ENCODE peak calls at places on chromosomes 12 and 14, in eight cellular contexts. X, Z, G, C, L, B, K and Y are unnamed samples.

GRCh38 chr14:59251811-59252771 is 63.6 kb downstream of the DAAM1 start:
- DNase-seq in L (peak), K (peak), X (no peak), G (no peak), C (no peak), B (no peak), Z (no peak), Y (no peak)

GRCh38 chr12:75765170-75766059 is 254.0 kb upstream of the KRR1 start:
- DNase-seq in G (no peak), Z (no peak), C (no peak), L (no peak), X (no peak), B (no peak), K (no peak), Y (no peak)

GRCh38 chr14:95352481-95352880 is 32.8 kb upstream of the CLMN start:
- DNase-seq in L (no peak), Z (no peak), G (no peak), B (no peak), X (no peak), K (no peak), C (no peak), Y (no peak)

GRCh38 chr12:65826513-65827171 is 2.4 kb downstream of the HMGA2 start:
- DNase-seq in X (no peak), K (no peak), L (peak), B (no peak), Z (peak), G (no peak), C (peak), Y (peak)

GRCh38 chr12:26119391-26119981 is 5.4 kb downstream of the BHLHE41 start:
- DNase-seq in L (peak), C (no peak), K (peak), B (peak), Z (peak), G (no peak), X (no peak), Y (peak)

GRCh38 chr12:123058471-123058870 is 78.0 kb downstream of the ARL6IP4 start:
- DNase-seq in G (no peak), X (no peak), C (no peak), Z (no peak), K (no peak), B (no peak), L (no peak), Y (no peak)

GRCh38 chr14:75752086-75752485 is 91.0 kb downstream of the TTLL5 start:
- DNase-seq in G (no peak), B (no peak), C (no peak), L (no peak), X (no peak), Z (no peak), K (no peak), Y (no peak)

GRCh38 chr12:32334384-32334783 is 65.0 kb upstream of the FGD4 start:
- DNase-seq in X (no peak), B (no peak), C (no peak), K (no peak), G (no peak), Z (no peak), L (no peak), Y (no peak)

GRCh38 chr12:56007892-56008471 is 10.9 kb downstream of the SUOX start:
- DNase-seq in B (no peak), Z (no peak), L (no peak), C (no peak), X (no peak), K (peak), G (no peak), Y (peak)

GRCh38 chr14:24095196-24096068 is 1.3 kb downstream of the PCK2 start:
- DNase-seq in G (no peak), C (peak), B (peak), K (peak), L (peak), X (peak), Z (no peak), Y (no peak)

GRCh38 chr14:79465651-79466050 is 745.7 kb downstream of the DIO2 start:
- DNase-seq in C (no peak), K (no peak), L (no peak), B (no peak), X (no peak), Z (no peak), G (no peak), Y (no peak)

GRCh38 chr12:78210894-78211302 is 380.2 kb downstream of the NAV3 start:
- DNase-seq in L (peak), G (no peak), X (no peak), B (no peak), K (no peak), C (no peak), Z (peak), Y (peak)

GRCh38 chr12:112112423-112113132 is 4.0 kb upstream of the NAA25 start:
- DNase-seq in X (no peak), L (no peak), Z (peak), G (no peak), B (peak), C (peak), K (no peak), Y (no peak)

GRCh38 chr12:3611853-3612703 is 121.1 kb downstream of the PRMT8 start:
- DNase-seq in Z (no peak), L (no peak), B (no peak), K (no peak), X (no peak), G (no peak), C (no peak), Y (no peak)

GRCh38 chr14:104332634-104333270 is 194.4 kb downstream of the KIF26A start:
- DNase-seq in C (no peak), X (no peak), Z (no peak), G (no peak), B (peak), L (no peak), K (no peak), Y (no peak)

GRCh38 chr12:91617830-91618229 is 435.2 kb upstream of the DCN start:
- DNase-seq in X (no peak), K (no peak), L (no peak), C (peak), B (no peak), G (no peak), Z (peak), Y (no peak)

GRCh38 chr12:22733756-22734155 is 108.8 kb downstream of the ETNK1 start:
- DNase-seq in C (no peak), L (no peak), K (no peak), X (no peak), Z (peak), B (no peak), G (no peak), Y (no peak)

GRCh38 chr12:27226319-27226984 is 17.6 kb upstream of the STK38L start:
- DNase-seq in K (no peak), L (peak), Z (peak), X (no peak), B (no peak), G (no peak), C (peak), Y (peak)

GRCh38 chr12:20214286-20214685 is 154.1 kb upstream of the PDE3A start:
- DNase-seq in B (no peak), L (peak), X (no peak), K (no peak), C (no peak), Z (no peak), G (no peak), Y (peak)

GRCh38 chr12:24864796-24865125 is 84.1 kb downstream of the BCAT1 start:
- DNase-seq in L (peak), C (no peak), G (no peak), X (no peak), B (peak), K (no peak), Z (no peak), Y (no peak)

GRCh38 chr12:91388573-91388972 is 206.0 kb upstream of the DCN start:
- DNase-seq in L (no peak), K (no peak), X (no peak), B (no peak), C (no peak), Z (no peak), G (no peak), Y (no peak)

GRCh38 chr12:67482751-67483661 is 165.5 kb upstream of the DYRK2 start:
- DNase-seq in K (no peak), B (no peak), L (peak), X (peak), C (peak), G (peak), Z (peak), Y (no peak)

GRCh38 chr14:79543966-79544365 is 667.3 kb downstream of the DIO2 start:
- DNase-seq in K (no peak), B (peak), G (no peak), Z (peak), X (no peak), L (peak), C (no peak), Y (peak)

GRCh38 chr12:88510841-88511240 is 69.4 kb downstream of the KITLG start:
- DNase-seq in C (no peak), L (no peak), X (no peak), G (no peak), K (no peak), Z (no peak), B (no peak), Y (no peak)

GRCh38 chr14:105290598-105291356 is 10.0 kb downstream of the BRF1 start:
- DNase-seq in B (peak), K (no peak), Z (no peak), C (no peak), L (no peak), X (no peak), G (no peak), Y (peak)

GRCh38 chr12:28583771-28584261 is 393.6 kb downstream of the CCDC91 start:
- DNase-seq in Z (peak), K (no peak), L (peak), B (peak), G (no peak), C (peak), X (no peak), Y (no peak)

GRCh38 chr14:94470311-94470710 is 5.7 kb downstream of the SERPINA9 start:
- DNase-seq in G (no peak), K (no peak), C (no peak), X (no peak), L (no peak), Z (no peak), B (no peak), Y (no peak)

GRCh38 chr14:84087986-84088531 is 1441.9 kb upstream of the FLRT2 start:
- DNase-seq in B (no peak), G (no peak), K (no peak), X (no peak), Z (no peak), C (no peak), L (peak), Y (peak)

GRCh38 chr14:56810850-56811595 is 744 bp upstream of the OTX2 start:
- DNase-seq in K (no peak), C (no peak), Z (no peak), L (no peak), X (no peak), G (no peak), B (peak), Y (no peak)